ENCODE peak calls at places on chromosomes 11 and 22, in ten cellular contexts. One of them, this sample, is unnamed.

GRCh38 chr11:65530157-65530496 is 5.2 kb downstream of the SCYL1 start:
- DNase-seq in pancreas: no peak
- DNase-seq in cardiac muscle cell: no peak
- DNase-seq in esophagus muscularis mucosa: no peak
- DNase-seq in SK-N-SH: peak
- DNase-seq in CD8-positive, alpha-beta T cell: no peak
- DNase-seq in Peyer's patch: no peak
- DNase-seq in H1: no peak
- DNase-seq in OCI-LY7: peak
- DNase-seq in right atrium auricular region: no peak
- DNase-seq in this sample: no peak

GRCh38 chr11:112610996-112611795 is 350.0 kb upstream of the NCAM1 start:
- DNase-seq in pancreas: no peak
- DNase-seq in cardiac muscle cell: peak
- DNase-seq in esophagus muscularis mucosa: no peak
- DNase-seq in SK-N-SH: no peak
- DNase-seq in CD8-positive, alpha-beta T cell: no peak
- DNase-seq in Peyer's patch: no peak
- DNase-seq in H1: no peak
- DNase-seq in OCI-LY7: no peak
- DNase-seq in right atrium auricular region: no peak
- DNase-seq in this sample: peak

GRCh38 chr11:120667281-120667680 is 155.7 kb downstream of the GRIK4 start:
- DNase-seq in pancreas: no peak
- DNase-seq in cardiac muscle cell: peak
- DNase-seq in esophagus muscularis mucosa: no peak
- DNase-seq in SK-N-SH: no peak
- DNase-seq in CD8-positive, alpha-beta T cell: no peak
- DNase-seq in Peyer's patch: no peak
- DNase-seq in H1: no peak
- DNase-seq in OCI-LY7: no peak
- DNase-seq in right atrium auricular region: no peak
- DNase-seq in this sample: no peak

GRCh38 chr22:16973591-16974297 is 34.3 kb downstream of the GAB4 start:
- DNase-seq in pancreas: no peak
- DNase-seq in cardiac muscle cell: no peak
- DNase-seq in esophagus muscularis mucosa: peak
- DNase-seq in SK-N-SH: no peak
- DNase-seq in CD8-positive, alpha-beta T cell: no peak
- DNase-seq in Peyer's patch: no peak
- DNase-seq in H1: no peak
- DNase-seq in OCI-LY7: no peak
- DNase-seq in right atrium auricular region: no peak
- DNase-seq in this sample: no peak

GRCh38 chr11:65574963-65575567 is 788 bp upstream of the EHBP1L1 start:
- DNase-seq in pancreas: peak
- DNase-seq in cardiac muscle cell: no peak
- DNase-seq in esophagus muscularis mucosa: no peak
- DNase-seq in SK-N-SH: no peak
- DNase-seq in CD8-positive, alpha-beta T cell: no peak
- DNase-seq in Peyer's patch: peak
- DNase-seq in H1: no peak
- DNase-seq in OCI-LY7: peak
- DNase-seq in right atrium auricular region: no peak
- DNase-seq in this sample: no peak

GRCh38 chr11:132742929-132743328 is 789.4 kb downstream of the OPCML start:
- DNase-seq in pancreas: no peak
- DNase-seq in cardiac muscle cell: no peak
- DNase-seq in esophagus muscularis mucosa: no peak
- DNase-seq in SK-N-SH: no peak
- DNase-seq in CD8-positive, alpha-beta T cell: no peak
- DNase-seq in Peyer's patch: no peak
- DNase-seq in H1: no peak
- DNase-seq in OCI-LY7: no peak
- DNase-seq in right atrium auricular region: no peak
- DNase-seq in this sample: no peak

GRCh38 chr22:49956914-49957825 is 3.4 kb upstream of the PIM3 start:
- DNase-seq in pancreas: peak
- DNase-seq in cardiac muscle cell: no peak
- DNase-seq in esophagus muscularis mucosa: no peak
- DNase-seq in SK-N-SH: no peak
- DNase-seq in CD8-positive, alpha-beta T cell: no peak
- DNase-seq in Peyer's patch: no peak
- DNase-seq in H1: no peak
- DNase-seq in OCI-LY7: no peak
- DNase-seq in right atrium auricular region: no peak
- DNase-seq in this sample: no peak

GRCh38 chr11:86484164-86484794 is 109.6 kb downstream of the CCDC81 start:
- DNase-seq in pancreas: no peak
- DNase-seq in cardiac muscle cell: peak
- DNase-seq in esophagus muscularis mucosa: no peak
- DNase-seq in SK-N-SH: no peak
- DNase-seq in CD8-positive, alpha-beta T cell: no peak
- DNase-seq in Peyer's patch: no peak
- DNase-seq in H1: no peak
- DNase-seq in OCI-LY7: no peak
- DNase-seq in right atrium auricular region: peak
- DNase-seq in this sample: peak

GRCh38 chr11:72519220-72519881 is 85.0 kb upstream of the CLPB start:
- DNase-seq in pancreas: no peak
- DNase-seq in cardiac muscle cell: no peak
- DNase-seq in esophagus muscularis mucosa: no peak
- DNase-seq in SK-N-SH: peak
- DNase-seq in CD8-positive, alpha-beta T cell: no peak
- DNase-seq in Peyer's patch: no peak
- DNase-seq in H1: no peak
- DNase-seq in OCI-LY7: no peak
- DNase-seq in right atrium auricular region: no peak
- DNase-seq in this sample: no peak

DNA sequence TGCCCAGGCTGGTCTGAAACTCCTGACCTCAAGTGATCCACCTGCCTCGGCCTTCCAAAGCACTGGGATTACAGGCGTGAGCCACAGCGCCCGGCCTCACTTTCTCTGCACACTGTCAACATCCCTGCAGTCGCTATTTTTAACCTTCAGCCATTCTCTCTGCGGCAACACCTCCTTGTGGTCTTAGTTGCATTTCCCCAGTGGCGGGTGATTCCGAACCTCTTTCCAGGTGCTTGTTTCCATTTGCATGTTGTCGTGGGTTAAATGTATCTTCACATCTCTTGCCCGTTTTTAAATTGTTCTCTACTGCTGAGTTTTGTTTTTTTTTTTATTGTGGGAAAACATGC is 2.2 kb upstream of the SCT start:
- DNase-seq in pancreas: no peak
- DNase-seq in cardiac muscle cell: no peak
- DNase-seq in esophagus muscularis mucosa: no peak
- DNase-seq in SK-N-SH: no peak
- DNase-seq in CD8-positive, alpha-beta T cell: no peak
- DNase-seq in Peyer's patch: peak
- DNase-seq in H1: peak
- DNase-seq in OCI-LY7: no peak
- DNase-seq in right atrium auricular region: no peak
- DNase-seq in this sample: no peak
- TF ChIP-seq CTCF in pancreas: no peak
- TF ChIP-seq CTCF in cardiac muscle cell: no peak
- TF ChIP-seq CTCF in esophagus muscularis mucosa: peak
- TF ChIP-seq CTCF in SK-N-SH: no peak
- TF ChIP-seq CTCF in CD8-positive, alpha-beta T cell: no peak
- TF ChIP-seq CTCF in Peyer's patch: no peak
- TF ChIP-seq CTCF in H1: peak
- TF ChIP-seq CTCF in OCI-LY7: no peak
- TF ChIP-seq CTCF in right atrium auricular region: no peak
- TF ChIP-seq CTCF in this sample: no peak

GRCh38 chr11:68329993-68330699 is 17.8 kb downstream of the LRP5 start:
- DNase-seq in pancreas: no peak
- DNase-seq in cardiac muscle cell: peak
- DNase-seq in esophagus muscularis mucosa: no peak
- DNase-seq in SK-N-SH: peak
- DNase-seq in CD8-positive, alpha-beta T cell: no peak
- DNase-seq in Peyer's patch: no peak
- DNase-seq in H1: no peak
- DNase-seq in OCI-LY7: no peak
- DNase-seq in right atrium auricular region: no peak
- DNase-seq in this sample: no peak
- H3K27ac ChIP-seq in pancreas: peak
- H3K27ac ChIP-seq in cardiac muscle cell: peak
- H3K27ac ChIP-seq in esophagus muscularis mucosa: peak
- H3K27ac ChIP-seq in SK-N-SH: peak
- H3K27ac ChIP-seq in CD8-positive, alpha-beta T cell: no peak
- H3K27ac ChIP-seq in Peyer's patch: peak
- H3K27ac ChIP-seq in H1: no peak
- H3K27ac ChIP-seq in OCI-LY7: no peak
- H3K27ac ChIP-seq in right atrium auricular region: peak
- H3K27ac ChIP-seq in this sample: peak

GRCh38 chr22:21669026-21669425 is 3.2 kb downstream of the PPIL2 start:
- DNase-seq in pancreas: no peak
- DNase-seq in cardiac muscle cell: no peak
- DNase-seq in esophagus muscularis mucosa: no peak
- DNase-seq in SK-N-SH: no peak
- DNase-seq in CD8-positive, alpha-beta T cell: no peak
- DNase-seq in Peyer's patch: no peak
- DNase-seq in H1: no peak
- DNase-seq in OCI-LY7: peak
- DNase-seq in right atrium auricular region: no peak
- DNase-seq in this sample: no peak

GRCh38 chr22:21666786-21667185 is 974 bp downstream of the PPIL2 start:
- DNase-seq in pancreas: no peak
- DNase-seq in cardiac muscle cell: no peak
- DNase-seq in esophagus muscularis mucosa: no peak
- DNase-seq in SK-N-SH: no peak
- DNase-seq in CD8-positive, alpha-beta T cell: no peak
- DNase-seq in Peyer's patch: no peak
- DNase-seq in H1: no peak
- DNase-seq in OCI-LY7: no peak
- DNase-seq in right atrium auricular region: no peak
- DNase-seq in this sample: no peak

GRCh38 chr22:21674611-21675010 is 8.8 kb downstream of the PPIL2 start:
- DNase-seq in pancreas: no peak
- DNase-seq in cardiac muscle cell: no peak
- DNase-seq in esophagus muscularis mucosa: no peak
- DNase-seq in SK-N-SH: no peak
- DNase-seq in CD8-positive, alpha-beta T cell: no peak
- DNase-seq in Peyer's patch: no peak
- DNase-seq in H1: no peak
- DNase-seq in OCI-LY7: no peak
- DNase-seq in right atrium auricular region: no peak
- DNase-seq in this sample: no peak

GRCh38 chr22:21673534-21674321 is 7.9 kb downstream of the PPIL2 start:
- DNase-seq in pancreas: no peak
- DNase-seq in cardiac muscle cell: no peak
- DNase-seq in esophagus muscularis mucosa: no peak
- DNase-seq in SK-N-SH: no peak
- DNase-seq in CD8-positive, alpha-beta T cell: no peak
- DNase-seq in Peyer's patch: peak
- DNase-seq in H1: no peak
- DNase-seq in OCI-LY7: no peak
- DNase-seq in right atrium auricular region: no peak
- DNase-seq in this sample: no peak

DNA sequence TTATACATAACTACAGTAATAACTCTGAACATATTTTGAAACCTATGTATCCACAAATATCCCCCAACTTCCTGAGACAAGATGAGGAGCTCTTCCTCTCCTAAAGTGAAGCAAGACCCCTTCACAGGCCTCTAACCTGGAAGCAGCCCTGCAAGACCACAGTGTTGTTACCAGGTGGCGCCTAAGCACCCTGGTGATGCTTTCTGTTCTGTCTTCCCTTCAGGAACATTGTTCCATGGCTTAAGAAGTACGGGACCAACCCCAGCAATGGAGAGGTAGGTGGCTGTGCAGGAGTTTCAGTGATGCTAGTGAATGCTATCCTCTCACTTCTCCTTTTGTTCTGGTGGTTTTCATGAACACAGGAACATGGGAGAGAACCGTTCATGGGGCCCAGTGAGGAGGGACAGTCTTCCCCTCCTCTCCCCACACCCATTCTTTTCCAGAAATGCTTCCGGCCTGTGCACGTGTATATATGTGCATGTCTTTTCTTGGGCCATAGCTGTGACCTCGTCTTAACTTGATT is 6.4 kb downstream of the PPIL2 start:
- DNase-seq in pancreas: no peak
- DNase-seq in cardiac muscle cell: no peak
- DNase-seq in esophagus muscularis mucosa: no peak
- DNase-seq in SK-N-SH: no peak
- DNase-seq in CD8-positive, alpha-beta T cell: no peak
- DNase-seq in Peyer's patch: no peak
- DNase-seq in H1: no peak
- DNase-seq in OCI-LY7: peak
- DNase-seq in right atrium auricular region: no peak
- DNase-seq in this sample: no peak
- TF ChIP-seq CTCF in pancreas: no peak
- TF ChIP-seq CTCF in cardiac muscle cell: no peak
- TF ChIP-seq CTCF in esophagus muscularis mucosa: no peak
- TF ChIP-seq CTCF in SK-N-SH: no peak
- TF ChIP-seq CTCF in CD8-positive, alpha-beta T cell: no peak
- TF ChIP-seq CTCF in Peyer's patch: no peak
- TF ChIP-seq CTCF in H1: no peak
- TF ChIP-seq CTCF in OCI-LY7: peak
- TF ChIP-seq CTCF in right atrium auricular region: no peak
- TF ChIP-seq CTCF in this sample: no peak

GRCh38 chr11:66969584-66970205 is 5.4 kb upstream of the C11orf86 start:
- DNase-seq in pancreas: no peak
- DNase-seq in cardiac muscle cell: peak
- DNase-seq in esophagus muscularis mucosa: no peak
- DNase-seq in SK-N-SH: no peak
- DNase-seq in CD8-positive, alpha-beta T cell: no peak
- DNase-seq in Peyer's patch: no peak
- DNase-seq in H1: no peak
- DNase-seq in OCI-LY7: no peak
- DNase-seq in right atrium auricular region: no peak
- DNase-seq in this sample: no peak
- H3K27ac ChIP-seq in pancreas: no peak
- H3K27ac ChIP-seq in cardiac muscle cell: no peak
- H3K27ac ChIP-seq in esophagus muscularis mucosa: no peak
- H3K27ac ChIP-seq in SK-N-SH: no peak
- H3K27ac ChIP-seq in CD8-positive, alpha-beta T cell: no peak
- H3K27ac ChIP-seq in Peyer's patch: peak
- H3K27ac ChIP-seq in H1: no peak
- H3K27ac ChIP-seq in OCI-LY7: no peak
- H3K27ac ChIP-seq in right atrium auricular region: peak
- H3K27ac ChIP-seq in this sample: peak